ENCODE peak calls at places on chromosomes 16 and 17, in five cellular contexts. X is neuronal stem cell, N is mesendoderm, Z is IMR-90, O is mesenchymal stem cell. W is an unnamed sample.

GRCh38 chr16:49335828-49336227 is 37.8 kb upstream of the C16orf78 start:
- DNase-seq in X (no peak), N (no peak), Z (no peak), O (no peak), W (no peak)

GRCh38 chr17:39208893-39209292 is 8.8 kb downstream of the RPL19 start:
- DNase-seq in X (no peak), N (peak), Z (no peak), O (no peak), W (no peak)

GRCh38 chr16:80369559-80369958 is 171.2 kb upstream of the DYNLRB2 start:
- DNase-seq in X (peak), N (peak), Z (peak), O (peak), W (peak)

GRCh38 chr17:29241015-29241963 is 5.4 kb upstream of the CRYBA1 start:
- DNase-seq in X (peak), N (peak), Z (peak), O (peak), W (peak)

GRCh38 chr17:77649717-77650211 is 308.7 kb upstream of the TNRC6C start:
- DNase-seq in X (no peak), N (peak), Z (no peak), O (no peak), W (peak)

GRCh38 chr16:60989592-60989991 is 1046.6 kb downstream of the CDH8 start:
- DNase-seq in X (no peak), N (no peak), Z (no peak), O (no peak), W (no peak)

GRCh38 chr16:88638323-88639230 is at the start of gene IL17C:
- DNase-seq in X (no peak), N (no peak), Z (no peak), O (no peak), W (peak)

GRCh38 chr17:66610734-66611133 is 224.2 kb upstream of the CACNG5 start:
- DNase-seq in X (no peak), N (no peak), Z (no peak), O (no peak), W (no peak)

GRCh38 chr16:15653227-15653626 is 3.2 kb downstream of the NDE1 start:
- DNase-seq in X (no peak), N (peak), Z (peak), O (peak), W (no peak)

GRCh38 chr17:78781339-78782304 is at the start of gene CYTH1:
- DNase-seq in X (peak), N (peak), Z (no peak), O (peak), W (peak)

GRCh38 chr17:63096426-63096825 is 130.4 kb downstream of the TANC2 start:
- DNase-seq in X (no peak), N (no peak), Z (peak), O (peak), W (no peak)

GRCh38 chr16:86585821-86586611 is 7.7 kb downstream of the FOXL1 start:
- DNase-seq in X (no peak), N (no peak), Z (peak), O (peak), W (no peak)

GRCh38 chr16:10282367-10282766 is 100.1 kb upstream of the GRIN2A start:
- DNase-seq in X (no peak), N (peak), Z (no peak), O (no peak), W (no peak)

GRCh38 chr16:12289175-12290063 is 312.9 kb downstream of the SNX29 start:
- DNase-seq in X (no peak), N (no peak), Z (no peak), O (no peak), W (no peak)

GRCh38 chr17:60439501-60439900 is 17.2 kb downstream of the CHCT1 start:
- DNase-seq in X (no peak), N (no peak), Z (peak), O (peak), W (no peak)

GRCh38 chr17:50346313-50347086 is 574 bp downstream of the XYLT2 start:
- DNase-seq in X (no peak), N (peak), Z (no peak), O (peak), W (peak)

GRCh38 chr17:79706931-79707382 is 23.8 kb upstream of the ENPP7 start:
- DNase-seq in X (no peak), N (no peak), Z (no peak), O (no peak), W (peak)

GRCh38 chr16:56574625-56575024 is 9.8 kb downstream of the MT4 start:
- DNase-seq in X (no peak), N (no peak), Z (no peak), O (no peak), W (no peak)

GRCh38 chr17:35612924-35613521 is 25.9 kb downstream of the AP2B1 start:
- DNase-seq in X (peak), N (peak), Z (peak), O (peak), W (no peak)

GRCh38 chr16:30737794-30738648 is 10.2 kb upstream of the PHKG2 start:
- DNase-seq in X (no peak), N (no peak), Z (no peak), O (no peak), W (no peak)

DNA sequence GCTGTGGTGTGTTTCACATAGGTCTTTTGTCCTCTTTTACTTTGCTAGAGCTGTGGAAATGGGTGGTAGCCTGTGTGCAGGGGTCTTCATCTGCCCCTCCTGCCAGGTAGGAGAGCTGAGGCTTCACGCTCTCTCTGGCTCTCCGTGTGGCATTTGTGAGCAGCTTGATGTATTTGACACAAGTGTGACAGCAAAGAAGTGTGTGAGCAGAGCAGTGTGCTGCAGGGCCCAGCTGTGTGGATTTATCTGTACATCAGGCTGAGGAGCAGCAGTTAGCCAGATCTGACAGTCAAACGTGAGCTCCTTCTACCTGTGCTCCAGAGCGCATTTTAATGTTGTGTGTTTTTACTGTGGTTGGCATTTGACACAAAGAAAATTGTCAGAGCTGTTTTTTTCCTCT is 101.8 kb downstream of the FTO start:
- DNase-seq in X (no peak), N (no peak), Z (no peak), O (no peak), W (no peak)
- H2BK15ac ChIP-seq in X (no peak), N (no peak), Z (peak), O (no peak), W (no peak)

DNA sequence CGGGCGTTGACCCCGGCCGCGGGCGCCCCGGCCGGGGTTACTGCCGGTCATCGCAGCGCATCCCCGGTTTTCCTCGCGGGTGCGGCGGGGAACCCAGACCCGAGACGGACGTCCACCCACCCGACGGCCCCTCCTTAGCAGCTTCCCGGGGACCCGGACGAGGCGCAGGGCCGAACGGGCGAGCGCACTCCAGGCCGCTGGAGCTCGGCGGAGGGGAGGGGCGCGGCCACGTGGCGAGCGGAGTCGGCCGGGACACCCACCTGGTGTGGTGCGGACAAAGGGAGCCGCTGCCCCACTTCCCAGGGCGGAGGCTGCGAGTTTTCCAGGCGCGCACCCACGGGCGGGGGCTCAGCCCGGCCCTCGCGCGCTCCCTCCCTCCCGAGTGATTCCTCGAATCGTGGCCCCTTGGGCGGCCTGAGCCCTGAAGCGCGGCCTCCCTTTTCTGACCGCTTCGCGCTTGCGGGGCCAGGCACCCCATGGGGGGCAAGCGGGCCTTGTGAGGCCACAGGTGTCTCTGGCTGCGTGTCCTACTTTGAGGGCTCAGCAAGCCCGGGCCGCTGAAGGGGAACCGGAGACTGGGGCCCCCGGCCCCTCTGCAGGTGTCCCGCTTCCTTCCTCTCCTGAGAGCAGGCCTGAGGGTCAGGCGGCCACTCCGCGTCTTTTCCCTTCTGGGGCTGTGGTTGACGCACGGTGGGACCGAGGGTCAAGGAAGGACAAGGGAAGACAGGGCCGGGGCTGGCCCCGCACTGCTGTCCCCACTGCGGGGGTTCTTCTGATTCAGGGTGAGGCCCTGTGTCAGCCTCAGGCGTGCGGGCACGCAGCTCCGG is 1.1 kb upstream of the FASN start:
- DNase-seq in X (no peak), N (no peak), Z (no peak), O (no peak), W (no peak)
- H2BK5ac ChIP-seq in X (peak), N (peak), Z (peak), O (peak), W (no peak)

DNA sequence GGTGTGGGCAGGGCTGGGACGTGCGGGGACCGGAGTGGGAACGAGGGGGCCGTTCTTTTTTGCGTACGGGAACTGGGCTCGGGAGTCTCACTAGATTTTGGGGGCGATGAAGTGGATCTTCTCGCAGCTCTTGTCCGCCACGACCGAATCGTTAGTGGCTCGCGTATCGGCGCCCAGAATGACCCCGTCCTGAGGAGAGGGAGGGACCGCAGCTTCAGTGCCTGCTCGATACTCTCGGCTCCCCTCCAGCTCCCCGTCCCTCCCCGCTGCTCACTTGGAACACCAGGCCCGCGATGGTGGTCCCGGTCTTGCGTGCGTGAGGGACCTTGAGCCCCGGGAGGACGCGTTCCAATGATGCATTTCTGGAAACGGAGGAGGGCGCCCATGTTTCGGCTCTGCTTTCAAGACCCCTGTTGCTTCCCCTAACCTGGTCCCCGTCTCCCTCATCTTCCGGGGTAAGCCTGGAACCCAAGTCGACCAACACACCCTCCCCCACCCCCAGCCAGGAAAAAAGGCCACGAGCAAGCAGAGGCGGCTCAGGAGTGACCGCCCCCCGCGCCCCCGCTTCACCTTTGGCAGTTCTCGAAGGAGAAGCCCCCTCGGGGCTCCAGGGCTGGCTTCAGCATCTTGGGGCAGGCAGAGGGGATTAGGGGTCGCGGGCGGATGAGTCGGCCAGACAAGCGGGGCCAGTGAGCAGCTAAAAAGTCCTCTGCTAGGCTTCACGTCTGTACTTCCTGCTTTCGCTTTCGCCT is at the start of gene PSMB10:
- DNase-seq in X (peak), N (peak), Z (peak), O (peak), W (no peak)
- H3K4ac ChIP-seq in X (no peak), N (peak), Z (peak), O (peak), W (no peak)

GRCh38 chr17:72166040-72166439 is 45.2 kb downstream of the SOX9 start:
- DNase-seq in X (no peak), N (peak), Z (no peak), O (no peak), W (peak)

GRCh38 chr17:72165202-72165972 is 44.6 kb downstream of the SOX9 start:
- DNase-seq in X (no peak), N (peak), Z (no peak), O (no peak), W (no peak)

GRCh38 chr17:72162569-72162968 is 41.7 kb downstream of the SOX9 start:
- DNase-seq in X (no peak), N (no peak), Z (no peak), O (no peak), W (no peak)

GRCh38 chr17:72164340-72164739 is 43.5 kb downstream of the SOX9 start:
- DNase-seq in X (no peak), N (no peak), Z (peak), O (no peak), W (no peak)

GRCh38 chr17:72163474-72163873 is 42.7 kb downstream of the SOX9 start:
- DNase-seq in X (no peak), N (no peak), Z (no peak), O (no peak), W (no peak)
- H2BK15ac ChIP-seq in X (no peak), N (no peak), Z (no peak), O (no peak), W (no peak)